ENCODE peak calls at places on chromosomes 7 and 10, in eight cellular contexts. Q, G, I, A, L, T, V and R are unnamed samples.

GRCh38 chr7:144416341-144416740 is 12.8 kb upstream of the NOBOX start:
- DNase-seq in Q (no peak), G (no peak), I (no peak), A (peak; percentile 88), L (no peak), T (no peak), V (no peak), R (no peak)

GRCh38 chr10:90087197-90088007 is 386.0 kb downstream of the KIF20B start:
- DNase-seq in Q (peak; percentile 98), G (no peak), I (no peak), A (peak; percentile 87), L (no peak), T (no peak), V (no peak), R (no peak)

GRCh38 chr10:2660300-2660699 is 407.0 kb upstream of the PFKP start:
- DNase-seq in Q (no peak), G (no peak), I (no peak), A (no peak), L (no peak), T (no peak), V (no peak), R (no peak)

GRCh38 chr7:22548313-22548712 is 48.3 kb upstream of the STEAP1B start:
- DNase-seq in Q (no peak), G (no peak), I (no peak), A (no peak), L (no peak), T (no peak), V (no peak), R (no peak)

GRCh38 chr10:105974803-105975456 is 1189.6 kb downstream of the SORCS1 start:
- DNase-seq in Q (no peak), G (no peak), I (peak; percentile 56), A (peak; percentile 17), L (no peak), T (no peak), V (peak; percentile 47), R (no peak)

GRCh38 chr7:128841961-128842673 is 11.9 kb downstream of the FLNC start:
- DNase-seq in Q (no peak), G (peak; percentile 40), I (peak; percentile 77), A (no peak), L (no peak), T (peak; percentile 54), V (peak; percentile 84), R (peak; percentile 32)

GRCh38 chr10:18681366-18681765 is 22.1 kb downstream of the ARL5B start:
- DNase-seq in Q (no peak), G (no peak), I (no peak), A (no peak), L (no peak), T (no peak), V (no peak), R (no peak)

GRCh38 chr10:76432274-76433012 is 1001.0 kb downstream of the LRMDA start:
- DNase-seq in Q (no peak), G (no peak), I (no peak), A (peak; percentile 74), L (peak; percentile 43), T (no peak), V (no peak), R (no peak)

GRCh38 chr10:126433351-126433750 is 45.1 kb upstream of the ADAM12 start:
- DNase-seq in Q (no peak), G (no peak), I (no peak), A (peak; percentile 76), L (no peak), T (no peak), V (no peak), R (no peak)

GRCh38 chr10:113539789-113540188 is 13.1 kb upstream of the HABP2 start:
- DNase-seq in Q (no peak), G (no peak), I (no peak), A (peak; percentile 37), L (no peak), T (no peak), V (no peak), R (no peak)

GRCh38 chr7:28408105-28408973 is 4.0 kb upstream of the CREB5 start:
- DNase-seq in Q (no peak), G (no peak), I (peak; percentile 47), A (no peak), L (peak; percentile 46), T (peak; percentile 50), V (peak; percentile 62), R (no peak)

GRCh38 chr7:112414855-112415490 is 35.3 kb upstream of the IFRD1 start:
- DNase-seq in Q (peak; percentile 36), G (no peak), I (peak; percentile 47), A (peak; percentile 30), L (no peak), T (no peak), V (no peak), R (no peak)

GRCh38 chr7:5665106-5666025 is 116.1 kb downstream of the RNF216 start:
- DNase-seq in Q (peak; percentile 62), G (peak; percentile 50), I (peak; percentile 86), A (peak; percentile 61), L (peak; percentile 46), T (peak; percentile 43), V (peak; percentile 81), R (peak; percentile 40)

GRCh38 chr7:1193593-1194424 is 33.8 kb upstream of the ZFAND2A start:
- DNase-seq in Q (peak; percentile 40), G (peak; percentile 11), I (peak; percentile 81), A (peak; percentile 39), L (no peak), T (peak; percentile 58), V (peak; percentile 65), R (peak; percentile 32)

GRCh38 chr7:129862672-129863071 is 90.1 kb downstream of the UBE2H start:
- DNase-seq in Q (no peak), G (no peak), I (peak; percentile 20), A (no peak), L (peak; percentile 24), T (no peak), V (no peak), R (no peak)

GRCh38 chr10:128078136-128078969 is 47.9 kb downstream of the MKI67 start:
- DNase-seq in Q (peak; percentile 28), G (peak; percentile 29), I (peak; percentile 63), A (no peak), L (no peak), T (no peak), V (peak; percentile 77), R (peak; percentile 35)

GRCh38 chr7:131106681-131107342 is 220.9 kb upstream of the MKLN1 start:
- DNase-seq in Q (no peak), G (peak; percentile 50), I (peak; percentile 56), A (no peak), L (no peak), T (peak; percentile 42), V (peak; percentile 44), R (peak; percentile 40)

GRCh38 chr10:22824984-22825383 is 102.9 kb upstream of the ARMC3 start:
- DNase-seq in Q (peak; percentile 96), G (no peak), I (no peak), A (peak; percentile 73), L (no peak), T (no peak), V (no peak), R (no peak)

GRCh38 chr10:119241066-119241465 is 33.7 kb downstream of the GRK5 start:
- DNase-seq in Q (no peak), G (no peak), I (no peak), A (no peak), L (no peak), T (no peak), V (no peak), R (no peak)

DNA sequence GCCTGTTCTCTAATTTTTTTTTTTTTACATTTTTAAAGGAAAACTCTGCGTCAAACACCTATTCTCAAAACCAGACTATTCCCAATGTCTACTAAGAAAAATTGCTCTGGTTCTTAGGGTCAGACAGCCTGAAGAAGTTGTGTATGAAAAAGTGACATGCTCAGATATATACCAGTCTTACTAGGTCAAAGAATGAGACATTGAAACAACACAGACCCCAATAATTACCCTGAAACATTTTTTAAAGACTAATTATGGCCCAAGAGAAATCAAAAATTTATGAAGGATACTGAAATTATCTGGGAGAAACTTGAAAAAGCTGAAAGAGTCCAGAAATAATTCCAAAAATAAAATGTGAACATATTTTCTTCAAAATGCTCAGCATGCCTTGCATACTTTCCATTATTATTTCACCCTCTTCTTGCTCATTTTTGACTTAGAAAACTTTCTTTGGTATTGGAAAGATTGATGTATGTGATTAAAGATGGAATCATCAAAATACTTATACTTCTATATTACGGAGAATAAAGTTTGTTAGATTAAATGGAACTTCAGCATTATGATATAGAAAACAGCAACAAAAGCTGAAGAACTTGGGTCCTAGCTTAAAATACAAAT is 198.9 kb upstream of the CCDC6 start:
- DNase-seq in Q (no peak), G (no peak), I (no peak), A (no peak), L (no peak), T (no peak), V (no peak), R (no peak)
- H3K27ac ChIP-seq in Q (no peak overlapping the region), G (no peak overlapping the region), I (no peak overlapping the region), A (no peak overlapping the region), L (peak overlapping the region; percentile 62), T (no peak overlapping the region), V (no peak overlapping the region), R (no peak overlapping the region)

DNA sequence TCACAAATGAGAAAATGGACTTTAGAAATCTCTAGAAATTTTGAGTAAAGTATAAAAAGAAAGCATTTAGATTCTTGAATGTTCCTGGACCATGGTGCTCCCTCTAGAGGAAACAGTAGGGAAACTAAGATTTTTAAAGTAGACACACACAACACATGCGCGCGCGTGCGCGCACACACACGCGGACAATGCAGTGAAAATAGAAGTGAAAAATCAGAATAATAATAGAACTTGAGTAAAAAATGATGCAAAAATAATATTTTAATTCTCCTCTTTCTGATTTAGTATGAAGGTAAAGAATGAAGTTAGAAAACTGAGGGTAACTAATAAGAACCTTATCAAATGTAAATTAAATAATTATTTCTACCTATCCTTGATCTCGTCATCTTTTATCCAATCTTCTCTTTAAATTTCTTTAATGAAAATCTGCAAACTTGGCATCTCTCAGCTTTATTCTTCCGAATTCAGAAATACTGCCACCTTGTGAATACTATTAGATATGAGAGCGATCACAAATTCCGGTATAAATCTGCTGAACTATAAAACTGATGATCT is 117.0 kb upstream of the AMPH start:
- DNase-seq in Q (no peak), G (no peak), I (peak; percentile 23), A (no peak), L (no peak), T (no peak), V (no peak), R (no peak)
- TF ChIP-seq CTCF in Q (peak; percentile 47), G (peak; percentile 22), I (peak; percentile 58), A (peak; percentile 36), L (peak; percentile 28), T (peak; percentile 52), V (peak; percentile 62), R (no peak)

GRCh38 chr7:92110857-92111256 is 23.4 kb downstream of the CYP51A1 start:
- DNase-seq in Q (no peak), G (no peak), I (no peak), A (no peak), L (no peak), T (no peak), V (no peak), R (no peak)
- H3K27ac ChIP-seq in Q (no peak overlapping the region), G (no peak overlapping the region), I (no peak overlapping the region), A (no peak overlapping the region), L (no peak overlapping the region), T (no peak overlapping the region), V (no peak overlapping the region), R (no peak overlapping the region)

DNA sequence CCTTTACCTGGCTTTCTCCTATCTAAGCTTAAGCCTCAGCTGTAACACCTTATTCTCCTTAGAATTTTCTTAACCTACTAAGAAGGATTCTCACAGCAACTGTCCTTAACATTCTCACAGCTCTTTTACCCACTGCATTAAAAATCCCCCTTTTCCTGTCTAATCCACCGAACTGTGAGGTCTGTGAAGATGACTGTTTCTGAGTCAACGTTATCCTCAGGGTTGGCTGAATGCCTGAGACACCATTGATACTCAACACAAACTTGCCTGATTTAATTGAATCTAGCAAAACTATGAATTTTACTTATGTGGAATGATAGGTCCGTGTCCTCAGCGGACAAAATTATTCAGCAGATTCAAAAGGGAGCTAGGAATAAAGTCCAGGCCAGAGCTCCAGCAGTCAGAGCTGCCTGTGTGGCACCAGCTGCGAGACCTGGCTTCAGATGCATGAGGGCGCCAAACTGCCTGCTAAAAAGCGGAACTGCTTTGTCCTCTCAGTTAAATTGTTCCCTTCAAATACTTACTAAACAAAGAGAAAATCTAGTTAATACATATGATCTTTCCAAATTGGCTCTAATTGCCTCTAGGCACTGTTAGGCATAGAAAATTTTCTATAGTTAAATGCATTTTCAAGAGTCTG is 33.4 kb upstream of the VWDE start:
- DNase-seq in Q (no peak), G (no peak), I (peak; percentile 64), A (peak; percentile 51), L (no peak), T (no peak), V (peak; percentile 54), R (no peak)
- TF ChIP-seq CTCF in Q (peak; percentile 49), G (no peak), I (peak; percentile 47), A (no peak), L (no peak), T (no peak), V (peak; percentile 60), R (no peak)